ENCODE peak calls at places on chromosomes 11 and 22, in seven cellular contexts. T, B, X, U, S, E and P are unnamed samples.
A peak's percentile ranks its signal among the peaks of the same experiment; 100 is the strongest.

GRCh38 chr11:2521681-2522630 is 77.1 kb downstream of the KCNQ1 start:
- DNase-seq in B (peak; percentile 12), S (no peak), T (no peak), E (no peak), X (no peak), U (no peak), P (no peak)

GRCh38 chr11:60744114-60744513 is 12.6 kb upstream of the MS4A15 start:
- DNase-seq in T (no peak), U (no peak), B (no peak), E (no peak), X (no peak), S (no peak), P (no peak)

GRCh38 chr22:30902496-30903357 is 65.8 kb downstream of the MORC2 start:
- DNase-seq in B (no peak), S (no peak), X (no peak), U (no peak), E (no peak), T (no peak), P (peak; percentile 51)

GRCh38 chr22:50396751-50397370 is 53.7 kb downstream of the PPP6R2 start:
- DNase-seq in X (no peak), T (no peak), S (peak; percentile 8), B (no peak), U (no peak), E (no peak), P (no peak)

GRCh38 chr11:16895306-16895705 is 118.9 kb downstream of the PLEKHA7 start:
- DNase-seq in B (no peak), T (no peak), E (no peak), X (no peak), S (no peak), U (peak; percentile 29), P (no peak)

GRCh38 chr11:43035011-43035564 is 276.7 kb upstream of the API5 start:
- DNase-seq in B (no peak), E (no peak), T (peak; percentile 13), U (no peak), X (no peak), S (no peak), P (no peak)

GRCh38 chr11:2927851-2928604 is 1.2 kb downstream of the PHLDA2 start:
- DNase-seq in T (no peak), E (no peak), X (no peak), S (no peak), U (peak; percentile 57), B (no peak), P (no peak)

GRCh38 chr11:15119826-15120225 is 5.1 kb downstream of the INSC start:
- DNase-seq in S (no peak), B (no peak), U (no peak), T (no peak), X (no peak), E (no peak), P (no peak)

GRCh38 chr11:115501895-115502589 is 2.2 kb downstream of the CADM1 start:
- DNase-seq in S (no peak), X (no peak), T (no peak), B (no peak), E (no peak), U (no peak), P (no peak)

GRCh38 chr22:44289429-44290171 is 23.2 kb downstream of the SHISAL1 start:
- DNase-seq in U (no peak), S (no peak), X (no peak), E (no peak), B (no peak), T (no peak), P (no peak)

GRCh38 chr22:47218671-47219070 is 456.2 kb downstream of the TBC1D22A start:
- DNase-seq in T (no peak), S (no peak), E (no peak), U (no peak), X (no peak), B (no peak), P (no peak)

GRCh38 chr11:26522912-26523610 is 49.0 kb downstream of the MUC15 start:
- DNase-seq in S (no peak), E (peak; percentile 1), X (no peak), T (peak; percentile 40), B (no peak), U (peak; percentile 47), P (peak; percentile 43)